ENCODE peak calls at places on chromosomes 13 and 19, in seven cellular contexts. I is T-helper 17 cell, P is Peyer's patch, D is NCI-H1694, N is ovary, W is AG09319, S is neural progenitor cell. H is an unnamed sample.

GRCh38 chr13:42859760-42860159 is 78.4 kb downstream of the FAM216B start:
- DNase-seq in P (no peak), D (no peak), I (no peak), S (no peak), N (no peak), W (no peak), H (no peak)

GRCh38 chr19:35417278-35417677 is 30.8 kb upstream of the FFAR2 start:
- DNase-seq in D (no peak), P (no peak), I (no peak), S (no peak), W (no peak), N (no peak), H (no peak)

GRCh38 chr13:21006141-21007005 is 55.0 kb downstream of the LATS2 start:
- DNase-seq in S (peak; percentile 36), N (no peak), I (no peak), D (no peak), W (no peak), P (peak; percentile 36), H (no peak)

GRCh38 chr13:27018882-27019281 is 152.7 kb downstream of the USP12 start:
- DNase-seq in S (no peak), D (no peak), I (no peak), P (no peak), N (no peak), W (no peak), H (no peak)

GRCh38 chr19:50458396-50459066 is 17.8 kb upstream of the EMC10 start:
- DNase-seq in W (no peak), I (no peak), P (no peak), D (no peak), S (no peak), N (no peak), H (no peak)

GRCh38 chr13:40786568-40786996 is 2.8 kb upstream of the SLC25A15 start:
- DNase-seq in N (no peak), W (no peak), I (no peak), S (no peak), D (no peak), P (peak; percentile 50), H (no peak)

GRCh38 chr13:99083976-99084375 is 106.1 kb upstream of the DOCK9 start:
- DNase-seq in D (no peak), N (no peak), S (no peak), P (no peak), I (no peak), W (no peak), H (no peak)

GRCh38 chr13:73268306-73268705 is 209.5 kb downstream of the KLF5 start:
- DNase-seq in S (no peak), I (no peak), D (no peak), P (peak; percentile 51), W (no peak), N (no peak), H (no peak)

GRCh38 chr19:7829162-7829520 is 877 bp upstream of the EVI5L start:
- DNase-seq in N (no peak), D (no peak), W (no peak), P (no peak), S (no peak), I (no peak), H (no peak)

GRCh38 chr19:40745402-40745780 is 4.9 kb downstream of the ACTMAP start:
- DNase-seq in I (no peak), S (no peak), W (no peak), N (no peak), P (no peak), D (no peak), H (no peak)

GRCh38 chr19:14516746-14517438 is 1.3 kb downstream of the DNAJB1 start:
- DNase-seq in S (no peak), N (no peak), D (no peak), I (no peak), W (no peak), P (peak; percentile 58), H (no peak)

GRCh38 chr19:926595-927043 is 784 bp downstream of the ARID3A start:
- DNase-seq in I (no peak), P (peak; percentile 87), W (no peak), S (peak; percentile 65), D (no peak), N (no peak), H (peak; percentile 67)

GRCh38 chr13:42981853-42982252 is 10.2 kb downstream of the EPSTI1 start:
- DNase-seq in S (no peak), P (no peak), D (no peak), N (no peak), W (no peak), I (no peak), H (no peak)

GRCh38 chr19:48501446-48501960 is 10.1 kb downstream of the LMTK3 start:
- DNase-seq in D (no peak), I (no peak), S (peak; percentile 97), W (no peak), N (no peak), P (peak; percentile 84), H (peak; percentile 70)

H was measured in stomach.